ENCODE peak calls at places on chromosomes 5 and 9, in five cellular contexts. F is heart left ventricle, X is transverse colon, U is GM23248, M is spleen. Y is an unnamed sample. For H3K36me3, the result is how much of the 10 kb centered on the place peaks cover.

GRCh38 chr9:23638837-23639426 is 187.1 kb downstream of the ELAVL2 start:
- DNase-seq in F (no peak), X (no peak), U (no peak), M (no peak), Y (no peak)

GRCh38 chr5:126920291-126920690 is 110.1 kb downstream of the MARCHF3 start:
- DNase-seq in F (no peak), X (no peak), U (peak), M (no peak), Y (no peak)

GRCh38 chr9:71772726-71773125 is 4.4 kb upstream of the CEMIP2 start:
- DNase-seq in F (no peak), X (no peak), U (no peak), M (no peak), Y (no peak)

GRCh38 chr9:99878651-99879050 is 27.8 kb upstream of the STX17 start:
- DNase-seq in F (no peak), X (no peak), U (peak), M (no peak), Y (no peak)

GRCh38 chr9:75027187-75028107 is 646 bp downstream of the CARNMT1 start:
- DNase-seq in F (peak), X (peak), U (peak), M (peak), Y (peak)

GRCh38 chr9:72333758-72334157 is 31.2 kb downstream of the ZFAND5 start:
- DNase-seq in F (no peak), X (no peak), U (no peak), M (no peak), Y (no peak)

GRCh38 chr5:16884595-16884994 is 51.5 kb downstream of the MYO10 start:
- DNase-seq in F (no peak), X (no peak), U (no peak), M (no peak), Y (no peak)

GRCh38 chr5:62585751-62586150 is 7.1 kb downstream of the LRRC70 start:
- DNase-seq in F (no peak), X (no peak), U (no peak), M (no peak), Y (no peak)

GRCh38 chr5:1670342-1670741 is 129.3 kb downstream of the MRPL36 start:
- DNase-seq in F (no peak), X (no peak), U (peak), M (no peak), Y (no peak)

GRCh38 chr5:127685662-127686061 is 17.5 kb upstream of the CCDC192 start:
- DNase-seq in F (no peak), X (no peak), U (no peak), M (no peak), Y (no peak)

GRCh38 chr5:14900661-14901461 is 29.3 kb upstream of the ANKH start:
- DNase-seq in F (no peak), X (no peak), U (peak), M (no peak), Y (peak)

GRCh38 chr9:35612843-35613242 is 5.4 kb downstream of the CD72 start:
- DNase-seq in F (no peak), X (no peak), U (no peak), M (no peak), Y (no peak)

GRCh38 chr9:123318192-123318591 is 37.8 kb upstream of the CRB2 start:
- DNase-seq in F (no peak), X (peak), U (no peak), M (peak), Y (peak)

GRCh38 chr5:32172908-32173393 is 1.2 kb downstream of the GOLPH3 start:
- DNase-seq in F (no peak), X (no peak), U (peak), M (no peak), Y (no peak)

GRCh38 chr5:73693573-73694061 is 67.6 kb downstream of the ARHGEF28 start:
- DNase-seq in F (no peak), X (peak), U (peak), M (no peak), Y (peak)

GRCh38 chr9:93262537-93263310 is 78.8 kb downstream of the WNK2 start:
- DNase-seq in F (peak), X (no peak), U (no peak), M (peak), Y (peak)

GRCh38 chr9:125739442-125739841 is 7.7 kb upstream of the PBX3 start:
- DNase-seq in F (no peak), X (no peak), U (peak), M (no peak), Y (no peak)

GRCh38 chr9:111572945-111573604 is 26.4 kb downstream of the PTGR1 start:
- DNase-seq in F (no peak), X (no peak), U (peak), M (no peak), Y (no peak)

GRCh38 chr5:71904852-71905251 is 185.8 kb downstream of the CARTPT start:
- DNase-seq in F (no peak), X (no peak), U (no peak), M (no peak), Y (no peak)

GRCh38 chr5:96459313-96460109 is 26.5 kb upstream of the PCSK1 start:
- DNase-seq in F (no peak), X (no peak), U (no peak), M (no peak), Y (no peak)

GRCh38 chr5:55533806-55534435 is 843 bp downstream of the PLPP1 start:
- DNase-seq in F (no peak), X (peak), U (peak), M (no peak), Y (peak)

GRCh38 chr9:89457376-89457855 is 40.5 kb downstream of the SEMA4D start:
- DNase-seq in F (no peak), X (no peak), U (no peak), M (peak), Y (no peak)

GRCh38 chr5:88842784-88843183 is 40.2 kb downstream of the MEF2C start:
- DNase-seq in F (no peak), X (no peak), U (no peak), M (no peak), Y (no peak)
- H3K27ac ChIP-seq in F (no peak), X (no peak), U (no peak), M (no peak), Y (no peak)

GRCh38 chr5:179268966-179269693 is 76.1 kb downstream of the ADAMTS2 start:
- DNase-seq in F (peak), X (peak), U (peak), M (peak), Y (no peak)
- H3K36me3 ChIP-seq in F (under half), X (under half), U (under half), M (under half), Y (under half)

DNA sequence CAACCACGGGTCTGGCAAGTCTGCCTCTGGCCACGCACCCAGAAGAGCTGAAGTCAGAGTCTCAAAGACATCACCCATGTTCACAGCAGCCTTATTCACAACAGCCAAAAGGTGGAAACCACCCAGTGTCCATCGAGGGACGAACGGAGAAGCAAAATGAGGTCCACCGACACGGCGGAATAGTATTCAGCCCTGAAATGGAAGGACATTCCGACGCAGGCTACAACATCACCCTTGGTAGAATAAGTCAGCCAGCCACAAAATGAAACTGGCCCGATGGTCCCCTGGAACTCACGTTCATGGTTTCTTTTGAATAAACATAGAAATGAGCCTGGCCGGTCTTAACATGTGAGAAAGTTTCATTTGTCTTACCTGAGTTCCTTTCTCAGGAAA is 16.9 kb downstream of the CCDC187 start:
- DNase-seq in F (no peak), X (no peak), U (no peak), M (no peak), Y (no peak)
- H3K27ac ChIP-seq in F (no peak), X (no peak), U (no peak), M (no peak), Y (no peak)

GRCh38 chr5:65553941-65554340 is 9.0 kb downstream of the CENPK start:
- DNase-seq in F (no peak), X (no peak), U (no peak), M (no peak), Y (no peak)
- H3K36me3 ChIP-seq in F (under half), X (under half), U (under half), M (under half), Y (under half)

GRCh38 chr5:157178961-157179360 is 1.7 kb upstream of the ITK start:
- DNase-seq in F (no peak), X (no peak), U (no peak), M (no peak), Y (no peak)
- H3K27ac ChIP-seq in F (no peak), X (no peak), U (no peak), M (peak), Y (no peak)